ENCODE peak calls at places on chromosomes 3 and 15, in seven cellular contexts. One of them, this sample, is unnamed.
A peak's percentile ranks its signal among the peaks of the same experiment; 100 is the strongest.

GRCh38 chr15:39931615-39932014 is 2.3 kb upstream of the EIF2AK4 start:
- DNase-seq in HepG2: no peak
- DNase-seq in right cardiac atrium: no peak
- DNase-seq in germinal center: no peak
- DNase-seq in NCI-H2029 treated with DMSO at 0.1 percent for 48 hours: no peak
- DNase-seq in endothelial cell of umbilical vein: no peak
- DNase-seq in amygdala: no peak
- DNase-seq in this sample: no peak

GRCh38 chr3:44289882-44290462 is 48.3 kb downstream of the TOPAZ1 start:
- DNase-seq in endothelial cell of umbilical vein: no peak
- DNase-seq in NCI-H2029 treated with DMSO at 0.1 percent for 48 hours: no peak
- DNase-seq in HepG2: no peak
- DNase-seq in amygdala: no peak
- DNase-seq in right cardiac atrium: no peak
- DNase-seq in germinal center: no peak
- DNase-seq in this sample: no peak

GRCh38 chr3:155335955-155336354 is 42.5 kb upstream of the STRIT1 start:
- DNase-seq in endothelial cell of umbilical vein: no peak
- DNase-seq in amygdala: no peak
- DNase-seq in right cardiac atrium: no peak
- DNase-seq in NCI-H2029 treated with DMSO at 0.1 percent for 48 hours: no peak
- DNase-seq in HepG2: no peak
- DNase-seq in germinal center: no peak
- DNase-seq in this sample: no peak

GRCh38 chr3:115834068-115834467 is 210.8 kb downstream of the GAP43 start:
- DNase-seq in germinal center: no peak
- DNase-seq in endothelial cell of umbilical vein: no peak
- DNase-seq in NCI-H2029 treated with DMSO at 0.1 percent for 48 hours: no peak
- DNase-seq in amygdala: no peak
- DNase-seq in HepG2: no peak
- DNase-seq in right cardiac atrium: no peak
- DNase-seq in this sample: no peak

GRCh38 chr15:84685304-84685703 is 27.3 kb upstream of the NMB start:
- DNase-seq in germinal center: no peak
- DNase-seq in amygdala: peak; percentile 2
- DNase-seq in endothelial cell of umbilical vein: no peak
- DNase-seq in NCI-H2029 treated with DMSO at 0.1 percent for 48 hours: no peak
- DNase-seq in HepG2: no peak
- DNase-seq in right cardiac atrium: peak; percentile 80
- DNase-seq in this sample: peak; percentile 33

GRCh38 chr15:70160803-70161565 is 63.3 kb upstream of the TLE3 start:
- DNase-seq in germinal center: no peak
- DNase-seq in amygdala: no peak
- DNase-seq in HepG2: no peak
- DNase-seq in right cardiac atrium: peak; percentile 73
- DNase-seq in NCI-H2029 treated with DMSO at 0.1 percent for 48 hours: no peak
- DNase-seq in endothelial cell of umbilical vein: no peak
- DNase-seq in this sample: no peak

GRCh38 chr15:37291920-37292319 is 191.6 kb upstream of the MEIS2 start:
- DNase-seq in germinal center: no peak
- DNase-seq in amygdala: no peak
- DNase-seq in NCI-H2029 treated with DMSO at 0.1 percent for 48 hours: no peak
- DNase-seq in endothelial cell of umbilical vein: no peak
- DNase-seq in right cardiac atrium: no peak
- DNase-seq in HepG2: no peak
- DNase-seq in this sample: no peak

GRCh38 chr3:99666201-99666600 is 27.8 kb downstream of the COL8A1 start:
- DNase-seq in NCI-H2029 treated with DMSO at 0.1 percent for 48 hours: no peak
- DNase-seq in amygdala: no peak
- DNase-seq in HepG2: no peak
- DNase-seq in endothelial cell of umbilical vein: no peak
- DNase-seq in germinal center: no peak
- DNase-seq in right cardiac atrium: no peak
- DNase-seq in this sample: no peak

GRCh38 chr3:46378426-46378942 is 7.7 kb downstream of the CCR5 start:
- DNase-seq in endothelial cell of umbilical vein: peak; percentile 56
- DNase-seq in HepG2: peak; percentile 27
- DNase-seq in right cardiac atrium: peak; percentile 83
- DNase-seq in germinal center: peak; percentile 57
- DNase-seq in NCI-H2029 treated with DMSO at 0.1 percent for 48 hours: no peak
- DNase-seq in amygdala: peak; percentile 18
- DNase-seq in this sample: no peak

GRCh38 chr15:98796685-98797084 is 148.3 kb downstream of the IGF1R start:
- DNase-seq in HepG2: no peak
- DNase-seq in endothelial cell of umbilical vein: peak; percentile 25
- DNase-seq in amygdala: no peak
- DNase-seq in right cardiac atrium: no peak
- DNase-seq in NCI-H2029 treated with DMSO at 0.1 percent for 48 hours: no peak
- DNase-seq in germinal center: no peak
- DNase-seq in this sample: no peak

GRCh38 chr15:99475754-99476412 is 89.9 kb upstream of the MEF2A start:
- DNase-seq in endothelial cell of umbilical vein: no peak
- DNase-seq in HepG2: no peak
- DNase-seq in amygdala: no peak
- DNase-seq in germinal center: no peak
- DNase-seq in NCI-H2029 treated with DMSO at 0.1 percent for 48 hours: no peak
- DNase-seq in right cardiac atrium: no peak
- DNase-seq in this sample: no peak

GRCh38 chr3:190003730-190004129 is 117.0 kb downstream of the P3H2 start:
- DNase-seq in right cardiac atrium: no peak
- DNase-seq in NCI-H2029 treated with DMSO at 0.1 percent for 48 hours: no peak
- DNase-seq in endothelial cell of umbilical vein: peak; percentile 86
- DNase-seq in germinal center: no peak
- DNase-seq in amygdala: no peak
- DNase-seq in HepG2: no peak
- DNase-seq in this sample: no peak

GRCh38 chr3:150147776-150148175 is 177.1 kb upstream of the PFN2 start:
- DNase-seq in amygdala: no peak
- DNase-seq in endothelial cell of umbilical vein: no peak
- DNase-seq in right cardiac atrium: no peak
- DNase-seq in germinal center: no peak
- DNase-seq in NCI-H2029 treated with DMSO at 0.1 percent for 48 hours: no peak
- DNase-seq in HepG2: no peak
- DNase-seq in this sample: no peak

GRCh38 chr3:71389911-71390573 is 193.5 kb downstream of the FOXP1 start:
- DNase-seq in amygdala: no peak
- DNase-seq in right cardiac atrium: peak; percentile 74
- DNase-seq in NCI-H2029 treated with DMSO at 0.1 percent for 48 hours: peak; percentile 30
- DNase-seq in germinal center: no peak
- DNase-seq in HepG2: peak; percentile 39
- DNase-seq in endothelial cell of umbilical vein: peak; percentile 95
- DNase-seq in this sample: no peak

GRCh38 chr3:133983126-133983525 is 46.6 kb downstream of the SLCO2A1 start:
- DNase-seq in HepG2: no peak
- DNase-seq in endothelial cell of umbilical vein: no peak
- DNase-seq in NCI-H2029 treated with DMSO at 0.1 percent for 48 hours: no peak
- DNase-seq in germinal center: no peak
- DNase-seq in right cardiac atrium: no peak
- DNase-seq in amygdala: no peak
- DNase-seq in this sample: no peak

GRCh38 chr15:50415752-50416404 is 8.3 kb upstream of the USP8 start:
- DNase-seq in amygdala: no peak
- DNase-seq in endothelial cell of umbilical vein: no peak
- DNase-seq in right cardiac atrium: no peak
- DNase-seq in germinal center: no peak
- DNase-seq in HepG2: peak; percentile 43
- DNase-seq in NCI-H2029 treated with DMSO at 0.1 percent for 48 hours: no peak
- DNase-seq in this sample: no peak

GRCh38 chr3:72942427-72942826 is 54.2 kb upstream of the PPP4R2 start:
- DNase-seq in right cardiac atrium: no peak
- DNase-seq in amygdala: no peak
- DNase-seq in NCI-H2029 treated with DMSO at 0.1 percent for 48 hours: no peak
- DNase-seq in endothelial cell of umbilical vein: no peak
- DNase-seq in germinal center: no peak
- DNase-seq in HepG2: no peak
- DNase-seq in this sample: no peak

GRCh38 chr3:113250566-113250965 is 39.2 kb downstream of the BOC start:
- DNase-seq in endothelial cell of umbilical vein: no peak
- DNase-seq in NCI-H2029 treated with DMSO at 0.1 percent for 48 hours: no peak
- DNase-seq in amygdala: no peak
- DNase-seq in germinal center: no peak
- DNase-seq in HepG2: no peak
- DNase-seq in right cardiac atrium: no peak
- DNase-seq in this sample: no peak

GRCh38 chr3:127151992-127152391 is 40.9 kb upstream of the PRR23E start:
- DNase-seq in germinal center: no peak
- DNase-seq in amygdala: no peak
- DNase-seq in HepG2: no peak
- DNase-seq in NCI-H2029 treated with DMSO at 0.1 percent for 48 hours: no peak
- DNase-seq in endothelial cell of umbilical vein: no peak
- DNase-seq in right cardiac atrium: no peak
- DNase-seq in this sample: no peak

GRCh38 chr15:82810863-82811421 is 1.5 kb downstream of the WHAMM start:
- DNase-seq in endothelial cell of umbilical vein: peak; percentile 22
- DNase-seq in right cardiac atrium: no peak
- DNase-seq in germinal center: no peak
- DNase-seq in amygdala: no peak
- DNase-seq in HepG2: no peak
- DNase-seq in NCI-H2029 treated with DMSO at 0.1 percent for 48 hours: no peak
- DNase-seq in this sample: no peak

GRCh38 chr3:140341817-140342403 is 336.0 kb upstream of the TRIM42 start:
- DNase-seq in endothelial cell of umbilical vein: no peak
- DNase-seq in HepG2: no peak
- DNase-seq in amygdala: no peak
- DNase-seq in NCI-H2029 treated with DMSO at 0.1 percent for 48 hours: no peak
- DNase-seq in germinal center: no peak
- DNase-seq in right cardiac atrium: no peak
- DNase-seq in this sample: no peak

GRCh38 chr3:46585799-46586693 is 19.9 kb upstream of the LRRC2 start:
- DNase-seq in HepG2: peak; percentile 81
- DNase-seq in right cardiac atrium: no peak
- DNase-seq in amygdala: no peak
- DNase-seq in endothelial cell of umbilical vein: no peak
- DNase-seq in germinal center: no peak
- DNase-seq in NCI-H2029 treated with DMSO at 0.1 percent for 48 hours: no peak
- DNase-seq in this sample: no peak

This sample was measured in occipital lobe.